ENCODE peak calls at places on chromosomes 1 and 21, in seven cellular contexts. One of them, this sample, is unnamed.

GRCh38 chr1:116345011-116345410 is 28.0 kb upstream of the ATP1A1 start:
- DNase-seq in choroid plexus epithelial cell: no peak
- DNase-seq in germinal center: no peak
- DNase-seq in adipocyte: no peak
- DNase-seq in fibroblast of the conjunctiva: no peak
- DNase-seq in ELF-1: no peak
- DNase-seq in upper lobe of right lung: no peak
- DNase-seq in this sample: no peak

GRCh38 chr1:7538033-7538432 is 233.1 kb upstream of the VAMP3 start:
- DNase-seq in choroid plexus epithelial cell: peak; percentile 69
- DNase-seq in germinal center: no peak
- DNase-seq in adipocyte: no peak
- DNase-seq in fibroblast of the conjunctiva: peak; percentile 10
- DNase-seq in ELF-1: peak; percentile 36
- DNase-seq in upper lobe of right lung: no peak
- DNase-seq in this sample: peak; percentile 83

GRCh38 chr1:226781937-226782609 is 43.0 kb upstream of the ITPKB start:
- DNase-seq in choroid plexus epithelial cell: no peak
- DNase-seq in germinal center: no peak
- DNase-seq in adipocyte: no peak
- DNase-seq in fibroblast of the conjunctiva: no peak
- DNase-seq in ELF-1: no peak
- DNase-seq in upper lobe of right lung: no peak
- DNase-seq in this sample: no peak

GRCh38 chr1:106554294-106554693 is 502.2 kb upstream of the PRMT6 start:
- DNase-seq in choroid plexus epithelial cell: peak; percentile 16
- DNase-seq in germinal center: no peak
- DNase-seq in adipocyte: peak; percentile 76
- DNase-seq in fibroblast of the conjunctiva: no peak
- DNase-seq in ELF-1: no peak
- DNase-seq in upper lobe of right lung: no peak
- DNase-seq in this sample: no peak

GRCh38 chr1:40519517-40519916 is 10.9 kb downstream of the EXO5 start:
- DNase-seq in choroid plexus epithelial cell: no peak
- DNase-seq in germinal center: no peak
- DNase-seq in adipocyte: peak; percentile 21
- DNase-seq in fibroblast of the conjunctiva: no peak
- DNase-seq in ELF-1: no peak
- DNase-seq in upper lobe of right lung: no peak
- DNase-seq in this sample: no peak

GRCh38 chr1:205293350-205294074 is 28.0 kb downstream of the NUAK2 start:
- DNase-seq in choroid plexus epithelial cell: no peak
- DNase-seq in germinal center: no peak
- DNase-seq in adipocyte: no peak
- DNase-seq in fibroblast of the conjunctiva: no peak
- DNase-seq in ELF-1: peak; percentile 59
- DNase-seq in upper lobe of right lung: no peak
- DNase-seq in this sample: peak; percentile 58

GRCh38 chr21:40863839-40864238 is 16.9 kb upstream of the DSCAM start:
- DNase-seq in choroid plexus epithelial cell: no peak
- DNase-seq in germinal center: no peak
- DNase-seq in adipocyte: no peak
- DNase-seq in fibroblast of the conjunctiva: no peak
- DNase-seq in ELF-1: no peak
- DNase-seq in upper lobe of right lung: peak; percentile 70
- DNase-seq in this sample: no peak

GRCh38 chr1:218945050-218945449 is 228.6 kb upstream of the LYPLAL1 start:
- DNase-seq in choroid plexus epithelial cell: peak; percentile 74
- DNase-seq in germinal center: no peak
- DNase-seq in adipocyte: peak; percentile 13
- DNase-seq in fibroblast of the conjunctiva: no peak
- DNase-seq in ELF-1: no peak
- DNase-seq in upper lobe of right lung: no peak
- DNase-seq in this sample: no peak

GRCh38 chr1:8858888-8859706 is 19.4 kb downstream of the ENO1 start:
- DNase-seq in choroid plexus epithelial cell: peak; percentile 87
- DNase-seq in germinal center: peak; percentile 60
- DNase-seq in adipocyte: peak; percentile 70
- DNase-seq in fibroblast of the conjunctiva: peak; percentile 62
- DNase-seq in ELF-1: peak; percentile 69
- DNase-seq in upper lobe of right lung: no peak
- DNase-seq in this sample: peak; percentile 80

GRCh38 chr1:188489336-188490112 is 1660.8 kb downstream of the PLA2G4A start:
- DNase-seq in choroid plexus epithelial cell: peak; percentile 48
- DNase-seq in germinal center: no peak
- DNase-seq in adipocyte: peak; percentile 57
- DNase-seq in fibroblast of the conjunctiva: no peak
- DNase-seq in ELF-1: peak; percentile 3
- DNase-seq in upper lobe of right lung: no peak
- DNase-seq in this sample: peak; percentile 51

GRCh38 chr1:102550729-102551384 is 554.1 kb upstream of the OLFM3 start:
- DNase-seq in choroid plexus epithelial cell: peak; percentile 51
- DNase-seq in germinal center: no peak
- DNase-seq in adipocyte: peak; percentile 58
- DNase-seq in fibroblast of the conjunctiva: peak; percentile 5
- DNase-seq in ELF-1: peak; percentile 72
- DNase-seq in upper lobe of right lung: no peak
- DNase-seq in this sample: peak; percentile 92

This sample was measured in mesendoderm.